ENCODE peak calls at places on chromosomes 12 and 14, in ten cellular contexts. One of them, this sample, is unnamed.

GRCh38 chr14:75793806-75794205 is 132.8 kb downstream of the TTLL5 start:
- DNase-seq in stimulated activated CD8-positive, alpha-beta memory T cell treated with anti-CD3 and anti-CD28 coated beads, Interleukin-4, amount 100 ng/mL, for 24 hours: no peak
- DNase-seq in amniotic stem cell: no peak
- DNase-seq in psoas muscle: no peak
- DNase-seq in AG10803: peak
- DNase-seq in cardiac muscle cell: peak
- DNase-seq in activated T-helper 9 cell treated with anti-CD3 and anti-CD28 coated beads, Interleukin-2, amount 50 U/mL, for 16 hours: no peak
- DNase-seq in foreskin fibroblast: peak
- DNase-seq in activated effector memory CD4-positive, alpha-beta T cell treated with anti-CD3 and anti-CD28 coated beads, Interleukin-2, amount 50 U/mL, for 16 hours: no peak
- DNase-seq in K562: no peak
- DNase-seq in this sample: no peak

GRCh38 chr12:79983969-79984629 is 49.2 kb upstream of the PPP1R12A start:
- DNase-seq in activated effector memory CD4-positive, alpha-beta T cell treated with anti-CD3 and anti-CD28 coated beads, Interleukin-2, amount 50 U/mL, for 16 hours: no peak
- DNase-seq in amniotic stem cell: no peak
- DNase-seq in activated T-helper 9 cell treated with anti-CD3 and anti-CD28 coated beads, Interleukin-2, amount 50 U/mL, for 16 hours: no peak
- DNase-seq in stimulated activated CD8-positive, alpha-beta memory T cell treated with anti-CD3 and anti-CD28 coated beads, Interleukin-4, amount 100 ng/mL, for 24 hours: no peak
- DNase-seq in psoas muscle: no peak
- DNase-seq in cardiac muscle cell: peak
- DNase-seq in AG10803: peak
- DNase-seq in foreskin fibroblast: peak
- DNase-seq in K562: no peak
- DNase-seq in this sample: no peak

GRCh38 chr12:50221228-50222008 is 54.2 kb upstream of the CERS5 start:
- DNase-seq in K562: no peak
- DNase-seq in foreskin fibroblast: peak
- DNase-seq in activated T-helper 9 cell treated with anti-CD3 and anti-CD28 coated beads, Interleukin-2, amount 50 U/mL, for 16 hours: no peak
- DNase-seq in amniotic stem cell: no peak
- DNase-seq in AG10803: peak
- DNase-seq in psoas muscle: no peak
- DNase-seq in activated effector memory CD4-positive, alpha-beta T cell treated with anti-CD3 and anti-CD28 coated beads, Interleukin-2, amount 50 U/mL, for 16 hours: no peak
- DNase-seq in stimulated activated CD8-positive, alpha-beta memory T cell treated with anti-CD3 and anti-CD28 coated beads, Interleukin-4, amount 100 ng/mL, for 24 hours: no peak
- DNase-seq in cardiac muscle cell: peak
- DNase-seq in this sample: no peak

GRCh38 chr12:96811083-96811482 is 96.0 kb upstream of the NEDD1 start:
- DNase-seq in amniotic stem cell: no peak
- DNase-seq in psoas muscle: no peak
- DNase-seq in cardiac muscle cell: peak
- DNase-seq in activated effector memory CD4-positive, alpha-beta T cell treated with anti-CD3 and anti-CD28 coated beads, Interleukin-2, amount 50 U/mL, for 16 hours: no peak
- DNase-seq in stimulated activated CD8-positive, alpha-beta memory T cell treated with anti-CD3 and anti-CD28 coated beads, Interleukin-4, amount 100 ng/mL, for 24 hours: no peak
- DNase-seq in K562: no peak
- DNase-seq in activated T-helper 9 cell treated with anti-CD3 and anti-CD28 coated beads, Interleukin-2, amount 50 U/mL, for 16 hours: no peak
- DNase-seq in foreskin fibroblast: peak
- DNase-seq in AG10803: peak
- DNase-seq in this sample: peak

GRCh38 chr12:6779667-6780459 is 7.5 kb downstream of the LAG3 start:
- DNase-seq in activated effector memory CD4-positive, alpha-beta T cell treated with anti-CD3 and anti-CD28 coated beads, Interleukin-2, amount 50 U/mL, for 16 hours: no peak
- DNase-seq in stimulated activated CD8-positive, alpha-beta memory T cell treated with anti-CD3 and anti-CD28 coated beads, Interleukin-4, amount 100 ng/mL, for 24 hours: no peak
- DNase-seq in foreskin fibroblast: no peak
- DNase-seq in AG10803: no peak
- DNase-seq in amniotic stem cell: no peak
- DNase-seq in psoas muscle: no peak
- DNase-seq in cardiac muscle cell: no peak
- DNase-seq in K562: no peak
- DNase-seq in activated T-helper 9 cell treated with anti-CD3 and anti-CD28 coated beads, Interleukin-2, amount 50 U/mL, for 16 hours: no peak
- DNase-seq in this sample: no peak

GRCh38 chr14:68638056-68638816 is 154.6 kb downstream of the ZFP36L1 start:
- DNase-seq in cardiac muscle cell: no peak
- DNase-seq in K562: no peak
- DNase-seq in psoas muscle: no peak
- DNase-seq in activated T-helper 9 cell treated with anti-CD3 and anti-CD28 coated beads, Interleukin-2, amount 50 U/mL, for 16 hours: no peak
- DNase-seq in amniotic stem cell: no peak
- DNase-seq in stimulated activated CD8-positive, alpha-beta memory T cell treated with anti-CD3 and anti-CD28 coated beads, Interleukin-4, amount 100 ng/mL, for 24 hours: no peak
- DNase-seq in foreskin fibroblast: no peak
- DNase-seq in activated effector memory CD4-positive, alpha-beta T cell treated with anti-CD3 and anti-CD28 coated beads, Interleukin-2, amount 50 U/mL, for 16 hours: peak
- DNase-seq in AG10803: no peak
- DNase-seq in this sample: no peak

GRCh38 chr12:104733717-104734175 is 224.3 kb downstream of the SLC41A2 start:
- DNase-seq in foreskin fibroblast: no peak
- DNase-seq in K562: peak
- DNase-seq in stimulated activated CD8-positive, alpha-beta memory T cell treated with anti-CD3 and anti-CD28 coated beads, Interleukin-4, amount 100 ng/mL, for 24 hours: no peak
- DNase-seq in activated T-helper 9 cell treated with anti-CD3 and anti-CD28 coated beads, Interleukin-2, amount 50 U/mL, for 16 hours: no peak
- DNase-seq in psoas muscle: no peak
- DNase-seq in activated effector memory CD4-positive, alpha-beta T cell treated with anti-CD3 and anti-CD28 coated beads, Interleukin-2, amount 50 U/mL, for 16 hours: peak
- DNase-seq in AG10803: no peak
- DNase-seq in cardiac muscle cell: peak
- DNase-seq in amniotic stem cell: no peak
- DNase-seq in this sample: no peak

GRCh38 chr12:3200032-3200617 is 122.9 kb downstream of the TSPAN9 start:
- DNase-seq in stimulated activated CD8-positive, alpha-beta memory T cell treated with anti-CD3 and anti-CD28 coated beads, Interleukin-4, amount 100 ng/mL, for 24 hours: no peak
- DNase-seq in amniotic stem cell: peak
- DNase-seq in foreskin fibroblast: peak
- DNase-seq in K562: no peak
- DNase-seq in AG10803: peak
- DNase-seq in psoas muscle: peak
- DNase-seq in activated effector memory CD4-positive, alpha-beta T cell treated with anti-CD3 and anti-CD28 coated beads, Interleukin-2, amount 50 U/mL, for 16 hours: no peak
- DNase-seq in cardiac muscle cell: peak
- DNase-seq in activated T-helper 9 cell treated with anti-CD3 and anti-CD28 coated beads, Interleukin-2, amount 50 U/mL, for 16 hours: no peak
- DNase-seq in this sample: no peak

GRCh38 chr14:59438148-59438766 is 26.9 kb downstream of the GPR135 start:
- DNase-seq in foreskin fibroblast: peak
- DNase-seq in activated effector memory CD4-positive, alpha-beta T cell treated with anti-CD3 and anti-CD28 coated beads, Interleukin-2, amount 50 U/mL, for 16 hours: no peak
- DNase-seq in cardiac muscle cell: peak
- DNase-seq in stimulated activated CD8-positive, alpha-beta memory T cell treated with anti-CD3 and anti-CD28 coated beads, Interleukin-4, amount 100 ng/mL, for 24 hours: no peak
- DNase-seq in psoas muscle: no peak
- DNase-seq in AG10803: peak
- DNase-seq in amniotic stem cell: no peak
- DNase-seq in K562: no peak
- DNase-seq in activated T-helper 9 cell treated with anti-CD3 and anti-CD28 coated beads, Interleukin-2, amount 50 U/mL, for 16 hours: no peak
- DNase-seq in this sample: no peak

GRCh38 chr12:89355243-89356068 is 3.2 kb upstream of the DUSP6 start:
- DNase-seq in cardiac muscle cell: no peak
- DNase-seq in amniotic stem cell: no peak
- DNase-seq in activated effector memory CD4-positive, alpha-beta T cell treated with anti-CD3 and anti-CD28 coated beads, Interleukin-2, amount 50 U/mL, for 16 hours: no peak
- DNase-seq in K562: no peak
- DNase-seq in activated T-helper 9 cell treated with anti-CD3 and anti-CD28 coated beads, Interleukin-2, amount 50 U/mL, for 16 hours: no peak
- DNase-seq in AG10803: no peak
- DNase-seq in stimulated activated CD8-positive, alpha-beta memory T cell treated with anti-CD3 and anti-CD28 coated beads, Interleukin-4, amount 100 ng/mL, for 24 hours: no peak
- DNase-seq in psoas muscle: no peak
- DNase-seq in foreskin fibroblast: no peak
- DNase-seq in this sample: no peak

GRCh38 chr12:67237231-67237630 is 31.9 kb upstream of the CAND1 start:
- DNase-seq in K562: no peak
- DNase-seq in cardiac muscle cell: no peak
- DNase-seq in AG10803: no peak
- DNase-seq in psoas muscle: no peak
- DNase-seq in foreskin fibroblast: no peak
- DNase-seq in stimulated activated CD8-positive, alpha-beta memory T cell treated with anti-CD3 and anti-CD28 coated beads, Interleukin-4, amount 100 ng/mL, for 24 hours: no peak
- DNase-seq in activated effector memory CD4-positive, alpha-beta T cell treated with anti-CD3 and anti-CD28 coated beads, Interleukin-2, amount 50 U/mL, for 16 hours: no peak
- DNase-seq in amniotic stem cell: no peak
- DNase-seq in activated T-helper 9 cell treated with anti-CD3 and anti-CD28 coated beads, Interleukin-2, amount 50 U/mL, for 16 hours: no peak
- DNase-seq in this sample: no peak

GRCh38 chr12:68280240-68280639 is 26.8 kb upstream of the IL22 start:
- DNase-seq in activated T-helper 9 cell treated with anti-CD3 and anti-CD28 coated beads, Interleukin-2, amount 50 U/mL, for 16 hours: no peak
- DNase-seq in AG10803: no peak
- DNase-seq in foreskin fibroblast: no peak
- DNase-seq in activated effector memory CD4-positive, alpha-beta T cell treated with anti-CD3 and anti-CD28 coated beads, Interleukin-2, amount 50 U/mL, for 16 hours: no peak
- DNase-seq in K562: no peak
- DNase-seq in stimulated activated CD8-positive, alpha-beta memory T cell treated with anti-CD3 and anti-CD28 coated beads, Interleukin-4, amount 100 ng/mL, for 24 hours: no peak
- DNase-seq in amniotic stem cell: no peak
- DNase-seq in cardiac muscle cell: no peak
- DNase-seq in psoas muscle: no peak
- DNase-seq in this sample: no peak

GRCh38 chr12:71237128-71237527 is 79.3 kb upstream of the TSPAN8 start:
- DNase-seq in K562: no peak
- DNase-seq in activated T-helper 9 cell treated with anti-CD3 and anti-CD28 coated beads, Interleukin-2, amount 50 U/mL, for 16 hours: no peak
- DNase-seq in foreskin fibroblast: no peak
- DNase-seq in stimulated activated CD8-positive, alpha-beta memory T cell treated with anti-CD3 and anti-CD28 coated beads, Interleukin-4, amount 100 ng/mL, for 24 hours: no peak
- DNase-seq in amniotic stem cell: no peak
- DNase-seq in AG10803: no peak
- DNase-seq in psoas muscle: no peak
- DNase-seq in activated effector memory CD4-positive, alpha-beta T cell treated with anti-CD3 and anti-CD28 coated beads, Interleukin-2, amount 50 U/mL, for 16 hours: no peak
- DNase-seq in cardiac muscle cell: no peak
- DNase-seq in this sample: no peak

GRCh38 chr14:105144666-105145380 is 23.8 kb downstream of the JAG2 start:
- DNase-seq in AG10803: no peak
- DNase-seq in K562: no peak
- DNase-seq in activated effector memory CD4-positive, alpha-beta T cell treated with anti-CD3 and anti-CD28 coated beads, Interleukin-2, amount 50 U/mL, for 16 hours: peak
- DNase-seq in amniotic stem cell: no peak
- DNase-seq in psoas muscle: no peak
- DNase-seq in stimulated activated CD8-positive, alpha-beta memory T cell treated with anti-CD3 and anti-CD28 coated beads, Interleukin-4, amount 100 ng/mL, for 24 hours: no peak
- DNase-seq in cardiac muscle cell: no peak
- DNase-seq in foreskin fibroblast: no peak
- DNase-seq in activated T-helper 9 cell treated with anti-CD3 and anti-CD28 coated beads, Interleukin-2, amount 50 U/mL, for 16 hours: no peak
- DNase-seq in this sample: no peak

GRCh38 chr12:71161575-71161974 is 3.8 kb upstream of the TSPAN8 start:
- DNase-seq in activated T-helper 9 cell treated with anti-CD3 and anti-CD28 coated beads, Interleukin-2, amount 50 U/mL, for 16 hours: no peak
- DNase-seq in K562: no peak
- DNase-seq in AG10803: no peak
- DNase-seq in foreskin fibroblast: no peak
- DNase-seq in activated effector memory CD4-positive, alpha-beta T cell treated with anti-CD3 and anti-CD28 coated beads, Interleukin-2, amount 50 U/mL, for 16 hours: no peak
- DNase-seq in stimulated activated CD8-positive, alpha-beta memory T cell treated with anti-CD3 and anti-CD28 coated beads, Interleukin-4, amount 100 ng/mL, for 24 hours: no peak
- DNase-seq in amniotic stem cell: no peak
- DNase-seq in cardiac muscle cell: no peak
- DNase-seq in psoas muscle: no peak
- DNase-seq in this sample: peak

GRCh38 chr14:75147423-75148071 is 20.7 kb upstream of the NEK9 start:
- DNase-seq in amniotic stem cell: no peak
- DNase-seq in activated T-helper 9 cell treated with anti-CD3 and anti-CD28 coated beads, Interleukin-2, amount 50 U/mL, for 16 hours: no peak
- DNase-seq in cardiac muscle cell: peak
- DNase-seq in psoas muscle: peak
- DNase-seq in activated effector memory CD4-positive, alpha-beta T cell treated with anti-CD3 and anti-CD28 coated beads, Interleukin-2, amount 50 U/mL, for 16 hours: no peak
- DNase-seq in stimulated activated CD8-positive, alpha-beta memory T cell treated with anti-CD3 and anti-CD28 coated beads, Interleukin-4, amount 100 ng/mL, for 24 hours: peak
- DNase-seq in K562: no peak
- DNase-seq in foreskin fibroblast: peak
- DNase-seq in AG10803: peak
- DNase-seq in this sample: no peak

GRCh38 chr14:105537580-105538474 is 11.4 kb downstream of the TMEM121 start:
- DNase-seq in cardiac muscle cell: peak
- DNase-seq in amniotic stem cell: no peak
- DNase-seq in psoas muscle: peak
- DNase-seq in K562: peak
- DNase-seq in stimulated activated CD8-positive, alpha-beta memory T cell treated with anti-CD3 and anti-CD28 coated beads, Interleukin-4, amount 100 ng/mL, for 24 hours: peak
- DNase-seq in AG10803: no peak
- DNase-seq in activated T-helper 9 cell treated with anti-CD3 and anti-CD28 coated beads, Interleukin-2, amount 50 U/mL, for 16 hours: peak
- DNase-seq in foreskin fibroblast: peak
- DNase-seq in activated effector memory CD4-positive, alpha-beta T cell treated with anti-CD3 and anti-CD28 coated beads, Interleukin-2, amount 50 U/mL, for 16 hours: peak
- DNase-seq in this sample: peak

GRCh38 chr12:53352331-53353258 is 16.4 kb upstream of the SP7 start:
- DNase-seq in K562: peak
- DNase-seq in activated effector memory CD4-positive, alpha-beta T cell treated with anti-CD3 and anti-CD28 coated beads, Interleukin-2, amount 50 U/mL, for 16 hours: peak
- DNase-seq in cardiac muscle cell: peak
- DNase-seq in activated T-helper 9 cell treated with anti-CD3 and anti-CD28 coated beads, Interleukin-2, amount 50 U/mL, for 16 hours: peak
- DNase-seq in foreskin fibroblast: peak
- DNase-seq in amniotic stem cell: peak
- DNase-seq in stimulated activated CD8-positive, alpha-beta memory T cell treated with anti-CD3 and anti-CD28 coated beads, Interleukin-4, amount 100 ng/mL, for 24 hours: peak
- DNase-seq in AG10803: peak
- DNase-seq in psoas muscle: peak
- DNase-seq in this sample: peak

GRCh38 chr14:54555651-54556050 is 11.3 kb upstream of the SAMD4A start:
- DNase-seq in amniotic stem cell: no peak
- DNase-seq in psoas muscle: no peak
- DNase-seq in cardiac muscle cell: no peak
- DNase-seq in activated T-helper 9 cell treated with anti-CD3 and anti-CD28 coated beads, Interleukin-2, amount 50 U/mL, for 16 hours: no peak
- DNase-seq in stimulated activated CD8-positive, alpha-beta memory T cell treated with anti-CD3 and anti-CD28 coated beads, Interleukin-4, amount 100 ng/mL, for 24 hours: no peak
- DNase-seq in K562: no peak
- DNase-seq in foreskin fibroblast: peak
- DNase-seq in activated effector memory CD4-positive, alpha-beta T cell treated with anti-CD3 and anti-CD28 coated beads, Interleukin-2, amount 50 U/mL, for 16 hours: no peak
- DNase-seq in AG10803: no peak
- DNase-seq in this sample: no peak

GRCh38 chr12:22740656-22741350 is 115.8 kb downstream of the ETNK1 start:
- DNase-seq in activated effector memory CD4-positive, alpha-beta T cell treated with anti-CD3 and anti-CD28 coated beads, Interleukin-2, amount 50 U/mL, for 16 hours: no peak
- DNase-seq in amniotic stem cell: no peak
- DNase-seq in AG10803: peak
- DNase-seq in activated T-helper 9 cell treated with anti-CD3 and anti-CD28 coated beads, Interleukin-2, amount 50 U/mL, for 16 hours: no peak
- DNase-seq in psoas muscle: no peak
- DNase-seq in K562: no peak
- DNase-seq in foreskin fibroblast: no peak
- DNase-seq in cardiac muscle cell: no peak
- DNase-seq in stimulated activated CD8-positive, alpha-beta memory T cell treated with anti-CD3 and anti-CD28 coated beads, Interleukin-4, amount 100 ng/mL, for 24 hours: no peak
- DNase-seq in this sample: no peak

GRCh38 chr14:83356080-83356479 is 1822.4 kb upstream of the SEL1L start:
- DNase-seq in activated effector memory CD4-positive, alpha-beta T cell treated with anti-CD3 and anti-CD28 coated beads, Interleukin-2, amount 50 U/mL, for 16 hours: no peak
- DNase-seq in foreskin fibroblast: no peak
- DNase-seq in activated T-helper 9 cell treated with anti-CD3 and anti-CD28 coated beads, Interleukin-2, amount 50 U/mL, for 16 hours: no peak
- DNase-seq in psoas muscle: no peak
- DNase-seq in AG10803: no peak
- DNase-seq in amniotic stem cell: no peak
- DNase-seq in K562: no peak
- DNase-seq in stimulated activated CD8-positive, alpha-beta memory T cell treated with anti-CD3 and anti-CD28 coated beads, Interleukin-4, amount 100 ng/mL, for 24 hours: no peak
- DNase-seq in cardiac muscle cell: no peak
- DNase-seq in this sample: no peak

GRCh38 chr14:68677901-68678300 is 115.0 kb downstream of the ZFP36L1 start:
- DNase-seq in stimulated activated CD8-positive, alpha-beta memory T cell treated with anti-CD3 and anti-CD28 coated beads, Interleukin-4, amount 100 ng/mL, for 24 hours: no peak
- DNase-seq in psoas muscle: no peak
- DNase-seq in amniotic stem cell: no peak
- DNase-seq in activated effector memory CD4-positive, alpha-beta T cell treated with anti-CD3 and anti-CD28 coated beads, Interleukin-2, amount 50 U/mL, for 16 hours: peak
- DNase-seq in activated T-helper 9 cell treated with anti-CD3 and anti-CD28 coated beads, Interleukin-2, amount 50 U/mL, for 16 hours: no peak
- DNase-seq in foreskin fibroblast: no peak
- DNase-seq in cardiac muscle cell: no peak
- DNase-seq in AG10803: no peak
- DNase-seq in K562: no peak
- DNase-seq in this sample: no peak

GRCh38 chr14:55302367-55302766 is 31.1 kb downstream of the FBXO34 start:
- DNase-seq in K562: no peak
- DNase-seq in stimulated activated CD8-positive, alpha-beta memory T cell treated with anti-CD3 and anti-CD28 coated beads, Interleukin-4, amount 100 ng/mL, for 24 hours: no peak
- DNase-seq in activated T-helper 9 cell treated with anti-CD3 and anti-CD28 coated beads, Interleukin-2, amount 50 U/mL, for 16 hours: no peak
- DNase-seq in foreskin fibroblast: no peak
- DNase-seq in AG10803: no peak
- DNase-seq in psoas muscle: no peak
- DNase-seq in activated effector memory CD4-positive, alpha-beta T cell treated with anti-CD3 and anti-CD28 coated beads, Interleukin-2, amount 50 U/mL, for 16 hours: no peak
- DNase-seq in cardiac muscle cell: no peak
- DNase-seq in amniotic stem cell: no peak
- DNase-seq in this sample: no peak

GRCh38 chr12:114399664-114400211 is 6.2 kb downstream of the TBX5 start:
- DNase-seq in foreskin fibroblast: peak
- DNase-seq in activated effector memory CD4-positive, alpha-beta T cell treated with anti-CD3 and anti-CD28 coated beads, Interleukin-2, amount 50 U/mL, for 16 hours: no peak
- DNase-seq in amniotic stem cell: no peak
- DNase-seq in cardiac muscle cell: peak
- DNase-seq in K562: peak
- DNase-seq in stimulated activated CD8-positive, alpha-beta memory T cell treated with anti-CD3 and anti-CD28 coated beads, Interleukin-4, amount 100 ng/mL, for 24 hours: no peak
- DNase-seq in psoas muscle: no peak
- DNase-seq in activated T-helper 9 cell treated with anti-CD3 and anti-CD28 coated beads, Interleukin-2, amount 50 U/mL, for 16 hours: no peak
- DNase-seq in AG10803: no peak
- DNase-seq in this sample: no peak

GRCh38 chr12:52207895-52208294 is 16.1 kb upstream of the KRT80 start:
- DNase-seq in psoas muscle: peak
- DNase-seq in foreskin fibroblast: peak
- DNase-seq in stimulated activated CD8-positive, alpha-beta memory T cell treated with anti-CD3 and anti-CD28 coated beads, Interleukin-4, amount 100 ng/mL, for 24 hours: no peak
- DNase-seq in amniotic stem cell: no peak
- DNase-seq in activated effector memory CD4-positive, alpha-beta T cell treated with anti-CD3 and anti-CD28 coated beads, Interleukin-2, amount 50 U/mL, for 16 hours: no peak
- DNase-seq in activated T-helper 9 cell treated with anti-CD3 and anti-CD28 coated beads, Interleukin-2, amount 50 U/mL, for 16 hours: no peak
- DNase-seq in K562: no peak
- DNase-seq in cardiac muscle cell: peak
- DNase-seq in AG10803: peak
- DNase-seq in this sample: peak

GRCh38 chr14:101032433-101032832 is 128.9 kb upstream of the RTL1 start:
- DNase-seq in psoas muscle: no peak
- DNase-seq in stimulated activated CD8-positive, alpha-beta memory T cell treated with anti-CD3 and anti-CD28 coated beads, Interleukin-4, amount 100 ng/mL, for 24 hours: no peak
- DNase-seq in foreskin fibroblast: no peak
- DNase-seq in AG10803: no peak
- DNase-seq in K562: no peak
- DNase-seq in activated T-helper 9 cell treated with anti-CD3 and anti-CD28 coated beads, Interleukin-2, amount 50 U/mL, for 16 hours: no peak
- DNase-seq in activated effector memory CD4-positive, alpha-beta T cell treated with anti-CD3 and anti-CD28 coated beads, Interleukin-2, amount 50 U/mL, for 16 hours: no peak
- DNase-seq in cardiac muscle cell: no peak
- DNase-seq in amniotic stem cell: no peak
- DNase-seq in this sample: no peak

GRCh38 chr12:22409071-22409951 is 74.8 kb upstream of the ST8SIA1 start:
- DNase-seq in amniotic stem cell: no peak
- DNase-seq in AG10803: no peak
- DNase-seq in activated effector memory CD4-positive, alpha-beta T cell treated with anti-CD3 and anti-CD28 coated beads, Interleukin-2, amount 50 U/mL, for 16 hours: peak
- DNase-seq in stimulated activated CD8-positive, alpha-beta memory T cell treated with anti-CD3 and anti-CD28 coated beads, Interleukin-4, amount 100 ng/mL, for 24 hours: peak
- DNase-seq in activated T-helper 9 cell treated with anti-CD3 and anti-CD28 coated beads, Interleukin-2, amount 50 U/mL, for 16 hours: peak
- DNase-seq in psoas muscle: no peak
- DNase-seq in foreskin fibroblast: no peak
- DNase-seq in cardiac muscle cell: no peak
- DNase-seq in K562: no peak
- DNase-seq in this sample: no peak

GRCh38 chr14:29868000-29868399 is 59.6 kb downstream of the PRKD1 start:
- DNase-seq in cardiac muscle cell: peak
- DNase-seq in foreskin fibroblast: peak
- DNase-seq in activated effector memory CD4-positive, alpha-beta T cell treated with anti-CD3 and anti-CD28 coated beads, Interleukin-2, amount 50 U/mL, for 16 hours: no peak
- DNase-seq in activated T-helper 9 cell treated with anti-CD3 and anti-CD28 coated beads, Interleukin-2, amount 50 U/mL, for 16 hours: no peak
- DNase-seq in psoas muscle: no peak
- DNase-seq in AG10803: peak
- DNase-seq in amniotic stem cell: no peak
- DNase-seq in K562: no peak
- DNase-seq in stimulated activated CD8-positive, alpha-beta memory T cell treated with anti-CD3 and anti-CD28 coated beads, Interleukin-4, amount 100 ng/mL, for 24 hours: no peak
- DNase-seq in this sample: no peak

This sample was measured in LoVo.